ENCODE peak calls at places on chromosomes 7 and 10, in seven cellular contexts. F is fibroblast of pulmonary artery, Y is NCI-H1417, Z is activated B cell treated with CpG ODN at 0.5 μM for 24 hours, X is retina, O is colonic mucosa, C is GM19239. R is an unnamed sample.

GRCh38 chr7:135486258-135486657 is 23.6 kb downstream of the CNOT4 start:
- DNase-seq in F (no peak), Y (no peak), Z (no peak), X (no peak), O (no peak), C (no peak), R (no peak)

GRCh38 chr10:116053910-116054309 is 219.1 kb downstream of the GFRA1 start:
- DNase-seq in F (no peak), Y (peak; percentile 7), Z (no peak), X (no peak), O (no peak), C (no peak), R (no peak)

GRCh38 chr10:1538531-1539061 is 198.7 kb downstream of the ADARB2 start:
- DNase-seq in F (no peak), Y (no peak), Z (no peak), X (no peak), O (no peak), C (no peak), R (no peak)

GRCh38 chr7:26686448-26686981 is 177.9 kb downstream of the SKAP2 start:
- DNase-seq in F (peak; percentile 60), Y (peak; percentile 41), Z (no peak), X (peak; percentile 62), O (no peak), C (no peak), R (no peak)

GRCh38 chr7:7867835-7868234 is 100.8 kb upstream of the GLCCI1 start:
- DNase-seq in F (no peak), Y (no peak), Z (no peak), X (no peak), O (no peak), C (no peak), R (no peak)

GRCh38 chr7:105703207-105703930 is 122.1 kb upstream of the EFCAB10 start:
- DNase-seq in F (no peak), Y (no peak), Z (no peak), X (no peak), O (no peak), C (no peak), R (no peak)

GRCh38 chr7:117012284-117013174 is 59.2 kb downstream of the ST7 start:
- DNase-seq in F (peak; percentile 70), Y (no peak), Z (no peak), X (no peak), O (no peak), C (no peak), R (peak; percentile 46)

GRCh38 chr7:139775829-139776266 is 1.9 kb downstream of the HIPK2 start:
- DNase-seq in F (peak; percentile 90), Y (peak; percentile 67), Z (peak; percentile 25), X (peak; percentile 71), O (peak; percentile 82), C (peak; percentile 53), R (peak; percentile 44)

GRCh38 chr10:69952801-69953200 is 99.8 kb upstream of the MACROH2A2 start:
- DNase-seq in F (no peak), Y (no peak), Z (no peak), X (no peak), O (no peak), C (no peak), R (no peak)

GRCh38 chr10:133127291-133128125 is 32.5 kb upstream of the KNDC1 start:
- DNase-seq in F (no peak), Y (no peak), Z (no peak), X (no peak), O (peak; percentile 29), C (no peak), R (no peak)

GRCh38 chr10:69269761-69270160 is 8.5 kb upstream of the HK1 start:
- DNase-seq in F (peak; percentile 43), Y (no peak), Z (no peak), X (no peak), O (no peak), C (no peak), R (no peak)

GRCh38 chr10:65838811-65839210 is 1087.0 kb upstream of the LRRTM3 start:
- DNase-seq in F (no peak), Y (no peak), Z (no peak), X (no peak), O (no peak), C (no peak), R (no peak)

GRCh38 chr10:58515296-58515956 is 2.8 kb downstream of the BICC1 start:
- DNase-seq in F (peak; percentile 32), Y (no peak), Z (no peak), X (no peak), O (no peak), C (no peak), R (no peak)

GRCh38 chr7:27115161-27116018 is 12.9 kb upstream of the HOXA2 start:
- DNase-seq in F (no peak), Y (no peak), Z (no peak), X (peak; percentile 74), O (peak; percentile 81), C (no peak), R (no peak)

GRCh38 chr7:17681965-17682364 is 258.3 kb downstream of the SNX13 start:
- DNase-seq in F (peak; percentile 44), Y (no peak), Z (no peak), X (peak; percentile 53), O (no peak), C (no peak), R (no peak)

GRCh38 chr10:80204801-80205477 is 398 bp downstream of the ANXA11 start:
- DNase-seq in F (no peak), Y (peak; percentile 57), Z (peak; percentile 49), X (peak; percentile 39), O (peak; percentile 44), C (peak; percentile 29), R (no peak)

GRCh38 chr7:99674995-99675742 is 4.6 kb downstream of the CYP3A5 start:
- DNase-seq in F (no peak), Y (no peak), Z (no peak), X (no peak), O (no peak), C (no peak), R (no peak)

GRCh38 chr7:72234086-72234485 is 178.1 kb downstream of the CALN1 start:
- DNase-seq in F (no peak), Y (no peak), Z (no peak), X (no peak), O (no peak), C (no peak), R (no peak)

GRCh38 chr7:154987571-154987970 is 15.4 kb downstream of the PAXIP1 start:
- DNase-seq in F (no peak), Y (no peak), Z (no peak), X (no peak), O (no peak), C (no peak), R (no peak)

GRCh38 chr10:35331894-35332640 is 4.2 kb upstream of the CCNY start:
- DNase-seq in F (peak; percentile 94), Y (no peak), Z (no peak), X (no peak), O (no peak), C (no peak), R (no peak)

GRCh38 chr7:40826419-40827216 is 691.8 kb downstream of the SUGCT start:
- DNase-seq in F (no peak), Y (no peak), Z (no peak), X (peak; percentile 9), O (no peak), C (no peak), R (no peak)

R was measured in GM12878.